ENCODE peak calls at places on chromosome 22, in six cellular contexts. V, A, Y, R, I and W are unnamed samples.

GRCh38 chr22:35406443-35406842 is 6.5 kb downstream of the MCM5 start:
- DNase-seq in R (no peak), A (no peak), I (no peak), Y (no peak), V (no peak), W (no peak)

GRCh38 chr22:24359452-24360120 is 67.8 kb upstream of the ADORA2A start:
- DNase-seq in A (no peak), V (no peak), R (no peak), Y (no peak), I (no peak), W (no peak)

GRCh38 chr22:27857441-27857840 is 55.9 kb upstream of the MN1 start:
- DNase-seq in V (no peak), Y (no peak), R (no peak), A (no peak), I (no peak), W (no peak)

GRCh38 chr22:46195487-46196165 is 45.3 kb downstream of the PPARA start:
- DNase-seq in Y (peak; percentile 50), R (no peak), V (no peak), I (no peak), A (no peak), W (no peak)

GRCh38 chr22:17303840-17304779 is 65.2 kb upstream of the CECR2 start:
- DNase-seq in I (peak; percentile 62), V (no peak), Y (peak; percentile 21), A (no peak), R (no peak), W (no peak)

GRCh38 chr22:37172266-37173245 is 15.5 kb downstream of the C1QTNF6 start:
- DNase-seq in I (no peak), R (peak; percentile 41), V (peak; percentile 13), Y (no peak), A (no peak), W (peak; percentile 40)

GRCh38 chr22:39959640-39960447 is at the start of gene TMA7B:
- DNase-seq in Y (peak; percentile 27), I (no peak), A (no peak), R (peak; percentile 85), V (no peak), W (no peak)

GRCh38 chr22:20425821-20426615 is 11.6 kb downstream of the SCARF2 start:
- DNase-seq in R (no peak), A (no peak), Y (no peak), I (no peak), V (no peak), W (peak; percentile 51)

GRCh38 chr22:37231406-37232139 is 12.5 kb downstream of the RAC2 start:
- DNase-seq in Y (no peak), I (no peak), R (peak; percentile 24), V (no peak), A (no peak), W (no peak)

GRCh38 chr22:43337946-43338345 is 5.2 kb downstream of the SCUBE1 start:
- DNase-seq in A (no peak), I (no peak), R (no peak), V (no peak), Y (no peak), W (no peak)

GRCh38 chr22:34334893-34335292 is 414.6 kb upstream of the LARGE1 start:
- DNase-seq in Y (no peak), V (no peak), R (no peak), A (no peak), I (no peak), W (no peak)

GRCh38 chr22:35099883-35100282 is 33.9 kb downstream of the ISX start:
- DNase-seq in A (no peak), Y (no peak), I (no peak), V (no peak), R (peak; percentile 19), W (no peak)

GRCh38 chr22:40635940-40636379 is 559 bp downstream of the MRTFA start:
- DNase-seq in R (no peak), A (peak; percentile 57), I (no peak), V (peak; percentile 28), Y (peak; percentile 30), W (no peak)

GRCh38 chr22:37419916-37420655 is 7.2 kb downstream of the ELFN2 start:
- DNase-seq in Y (no peak), V (no peak), I (no peak), A (no peak), R (peak; percentile 89), W (no peak)

GRCh38 chr22:42946551-42947198 is 68.3 kb downstream of the PACSIN2 start:
- DNase-seq in V (no peak), A (no peak), Y (no peak), R (no peak), I (no peak), W (no peak)

GRCh38 chr22:35313311-35314121 is 13.8 kb downstream of the TOM1 start:
- DNase-seq in I (no peak), A (no peak), V (peak; percentile 8), R (no peak), Y (peak; percentile 24), W (peak; percentile 85)

GRCh38 chr22:31046591-31047226 is 34.4 kb upstream of the SMTN start:
- DNase-seq in Y (peak; percentile 28), V (peak; percentile 67), R (peak; percentile 59), A (peak; percentile 66), I (no peak), W (peak; percentile 87)

GRCh38 chr22:36900880-36901279 is 12.5 kb upstream of the CSF2RB start:
- DNase-seq in A (no peak), V (no peak), Y (no peak), R (peak; percentile 91), I (no peak), W (no peak)

GRCh38 chr22:20427945-20428417 is 9.6 kb downstream of the SCARF2 start:
- DNase-seq in Y (no peak), V (no peak), R (no peak), A (no peak), I (no peak), W (no peak)

GRCh38 chr22:46093796-46094195 is 56.5 kb upstream of the PPARA start:
- DNase-seq in I (no peak), A (no peak), V (no peak), R (no peak), Y (no peak), W (no peak)

GRCh38 chr22:36773935-36774334 is 2.0 kb downstream of the IFT27 start:
- DNase-seq in V (no peak), R (no peak), A (no peak), I (no peak), Y (no peak), W (no peak)

GRCh38 chr22:40224702-40225101 is 47.0 kb downstream of the TNRC6B start:
- DNase-seq in I (no peak), Y (no peak), V (no peak), R (no peak), A (no peak), W (no peak)

GRCh38 chr22:36433318-36434231 is 45.8 kb upstream of the MYH9 start:
- DNase-seq in R (peak; percentile 64), A (no peak), I (no peak), V (no peak), Y (peak; percentile 88), W (no peak)

GRCh38 chr22:43042101-43042780 is 27.3 kb upstream of the PACSIN2 start:
- DNase-seq in V (no peak), I (no peak), Y (no peak), R (no peak), A (no peak), W (no peak)

GRCh38 chr22:42347281-42347824 is 76.9 kb upstream of the TCF20 start:
- DNase-seq in V (no peak), R (no peak), A (no peak), Y (no peak), I (no peak), W (no peak)

GRCh38 chr22:49149721-49150608 is 677.7 kb downstream of the BRD1 start:
- DNase-seq in Y (no peak), A (no peak), R (peak; percentile 64), I (no peak), V (no peak), W (no peak)

GRCh38 chr22:49148895-49149418 is 678.7 kb downstream of the BRD1 start:
- DNase-seq in R (no peak), V (no peak), Y (no peak), A (no peak), I (no peak), W (no peak)

GRCh38 chr22:49152146-49152929 is 675.3 kb downstream of the BRD1 start:
- DNase-seq in R (peak; percentile 80), I (no peak), V (no peak), Y (no peak), A (no peak), W (no peak)

GRCh38 chr22:49151256-49152131 is 676.2 kb downstream of the BRD1 start:
- DNase-seq in R (no peak), Y (no peak), I (no peak), V (no peak), A (no peak), W (peak; percentile 45)

DNA sequence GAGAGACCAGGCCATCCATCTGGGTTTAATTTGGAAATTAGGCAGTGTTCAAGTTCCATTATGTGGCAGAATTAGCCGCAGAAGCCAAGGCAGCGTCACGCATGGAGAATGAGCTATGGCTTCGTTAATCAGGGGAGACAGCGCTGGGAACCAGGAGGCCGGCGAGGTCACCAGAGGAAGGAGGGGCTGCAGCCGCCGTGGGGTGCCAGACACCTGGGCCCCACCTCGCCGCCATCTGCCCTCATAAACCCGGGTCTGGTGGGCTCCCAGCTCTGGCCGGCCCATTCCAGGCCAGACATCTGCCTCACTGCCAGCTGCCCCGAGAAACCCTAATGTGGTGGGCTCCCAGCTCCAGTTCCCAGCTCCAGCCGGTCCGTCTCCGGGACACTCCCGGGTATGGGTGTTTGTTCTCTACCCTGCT is 676.9 kb downstream of the BRD1 start:
- DNase-seq in I (no peak), A (no peak), V (no peak), R (no peak), Y (peak; percentile 24), W (no peak)
- H3K27me3 ChIP-seq in I (no peaks in the 10 kb centered on the region), A (no peaks in the 10 kb centered on the region), V (no peaks in the 10 kb centered on the region), R (no peaks in the 10 kb centered on the region), Y (peaks cover 7% of the 10 kb centered on the region), W (peaks cover 21% of the 10 kb centered on the region)

GRCh38 chr22:38453065-38453672 is 1.8 kb downstream of the KCNJ4 start:
- DNase-seq in I (no peak), V (no peak), Y (no peak), A (no peak), R (no peak), W (no peak)
- H3K27me3 ChIP-seq in I (peaks cover 4% of the 10 kb centered on the region), V (peaks cover 13% of the 10 kb centered on the region), Y (peaks cover 71% of the 10 kb centered on the region), A (no peaks in the 10 kb centered on the region), R (peaks cover 73% of the 10 kb centered on the region), W (peaks cover 68% of the 10 kb centered on the region)

DNA sequence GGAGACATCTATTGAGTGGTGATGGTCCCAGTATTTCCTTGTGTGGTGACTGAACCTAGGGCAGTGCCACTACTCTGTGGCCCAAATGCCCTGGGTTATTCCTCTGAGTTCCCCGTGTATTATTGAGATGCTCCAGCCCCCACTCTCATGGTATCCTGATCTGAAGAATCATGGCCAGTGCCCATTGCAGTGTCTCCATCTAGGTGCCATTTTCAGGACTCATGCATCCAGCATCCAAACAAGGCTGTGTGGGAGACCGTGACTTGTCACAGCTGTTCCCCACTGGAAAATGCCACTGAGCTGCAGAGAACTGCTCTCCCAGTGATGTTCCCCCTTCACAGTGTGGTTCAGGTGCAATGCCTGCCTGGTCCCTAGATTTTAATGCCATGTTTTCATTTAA is 24.7 kb downstream of the GGTLC2 start:
- DNase-seq in V (no peak), A (no peak), I (no peak), R (no peak), Y (no peak), W (no peak)
- H3K27me3 ChIP-seq in V (no peaks in the 10 kb centered on the region), A (no peaks in the 10 kb centered on the region), I (no peaks in the 10 kb centered on the region), R (peaks cover 14% of the 10 kb centered on the region), Y (peaks cover 4% of the 10 kb centered on the region), W (no peaks in the 10 kb centered on the region)

DNA sequence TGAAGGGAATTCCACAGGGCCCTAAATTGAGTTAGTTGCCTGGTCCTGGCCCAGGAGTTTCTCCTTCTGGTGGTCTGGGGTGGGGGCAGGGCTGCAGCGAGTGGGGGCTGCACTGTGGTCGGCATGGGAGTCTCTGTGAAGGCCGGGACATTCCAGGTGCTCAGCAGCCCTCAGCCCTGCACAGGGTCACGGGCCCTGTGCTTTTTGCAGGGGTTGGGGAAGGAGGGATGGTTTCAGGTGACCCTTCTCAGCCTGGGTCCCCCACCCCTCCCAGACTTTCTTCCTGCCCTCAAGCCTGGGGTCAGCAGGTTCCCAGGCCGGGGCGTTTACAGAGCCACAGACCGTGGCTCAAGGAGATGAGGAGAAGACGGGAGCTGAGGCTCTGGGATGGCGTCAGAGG is 7.8 kb downstream of the EMID1 start:
- DNase-seq in R (no peak), I (no peak), A (no peak), V (no peak), Y (no peak), W (no peak)
- H3K27me3 ChIP-seq in R (no peaks in the 10 kb centered on the region), I (no peaks in the 10 kb centered on the region), A (no peaks in the 10 kb centered on the region), V (no peaks in the 10 kb centered on the region), Y (no peaks in the 10 kb centered on the region), W (no peaks in the 10 kb centered on the region)